ENCODE peak calls at places on chromosomes 13 and 19, in six cellular contexts. E is dorsolateral prefrontal cortex; D is naive thymus-derived CD4-positive, alpha-beta T cell; U is mammary epithelial cell; J is hepatocyte; A is left ventricle myocardium inferior. L is an unnamed sample.

GRCh38 chr19:56155124-56155687 is 14.1 kb downstream of the ZNF444 start:
- DNase-seq in E (no peak), D (no peak), A (no peak), U (no peak), J (no peak), L (no peak)

GRCh38 chr13:26022538-26023292 is 29.1 kb downstream of the SHISA2 start:
- DNase-seq in E (no peak), D (no peak), A (peak; percentile 83), U (peak; percentile 74), J (peak; percentile 80), L (no peak)

GRCh38 chr13:30466358-30466714 is 600 bp upstream of the HMGB1 start:
- DNase-seq in J (peak; percentile 13), D (no peak), A (no peak), E (no peak), U (no peak), L (no peak)

GRCh38 chr19:54275951-54276350 is 5.0 kb downstream of the LILRB2 start:
- DNase-seq in E (no peak), A (no peak), D (no peak), J (no peak), U (no peak), L (no peak)

GRCh38 chr19:58558066-58558622 is at the start of gene UBE2M:
- DNase-seq in D (peak; percentile 69), E (peak; percentile 21), A (peak; percentile 58), U (no peak), J (peak; percentile 96), L (peak; percentile 85)

GRCh38 chr19:46265217-46265828 is 31.5 kb upstream of the HIF3A start:
- DNase-seq in D (peak; percentile 63), J (peak; percentile 91), E (peak; percentile 48), U (peak; percentile 70), A (no peak), L (peak; percentile 76)

GRCh38 chr19:33464733-33465115 is 56.9 kb downstream of the PEPD start:
- DNase-seq in E (no peak), U (no peak), J (no peak), A (no peak), D (no peak), L (peak; percentile 49)

GRCh38 chr13:100523994-100524393 is 64.6 kb downstream of the GGACT start:
- DNase-seq in D (no peak), E (no peak), U (no peak), A (no peak), J (no peak), L (no peak)

GRCh38 chr13:28531195-28531955 is 36.4 kb upstream of the FLT1 start:
- DNase-seq in D (no peak), E (no peak), U (no peak), A (peak; percentile 61), J (peak; percentile 44), L (peak; percentile 70)

GRCh38 chr13:107373551-107373950 is 805.6 kb upstream of the ARGLU1 start:
- DNase-seq in D (no peak), A (no peak), U (peak; percentile 0), E (no peak), J (peak; percentile 53), L (no peak)

GRCh38 chr13:27170521-27171243 is 929 bp downstream of the USP12 start:
- DNase-seq in J (peak; percentile 64), D (peak; percentile 16), E (peak; percentile 14), A (peak; percentile 36), U (no peak), L (peak; percentile 67)

GRCh38 chr13:80386001-80386400 is 45.1 kb upstream of the SPRY2 start:
- DNase-seq in D (no peak), A (no peak), U (no peak), E (no peak), J (no peak), L (no peak)

GRCh38 chr13:106471957-106472543 is 63.4 kb downstream of the EFNB2 start:
- DNase-seq in A (no peak), J (peak; percentile 94), D (no peak), E (no peak), U (peak; percentile 100), L (peak; percentile 35)

GRCh38 chr13:111503376-111503775 is 182.9 kb downstream of the TEX29 start:
- DNase-seq in A (no peak), U (no peak), D (no peak), E (no peak), J (no peak), L (no peak)

GRCh38 chr13:57624565-57625435 is 6.7 kb upstream of the PCDH17 start:
- DNase-seq in D (no peak), J (peak; percentile 84), U (peak; percentile 34), E (no peak), A (no peak), L (peak; percentile 61)

GRCh38 chr19:30059741-30060140 is 117.7 kb downstream of the URI1 start:
- DNase-seq in A (no peak), J (no peak), D (no peak), E (no peak), U (no peak), L (no peak)

GRCh38 chr13:110405597-110406450 is 98.7 kb downstream of the COL4A2 start:
- DNase-seq in J (no peak), D (no peak), A (no peak), U (peak; percentile 35), E (no peak), L (no peak)

GRCh38 chr19:32351807-32352630 is 6.6 kb downstream of the ZNF507 start:
- DNase-seq in A (no peak), U (no peak), E (no peak), D (no peak), J (no peak), L (no peak)

GRCh38 chr13:45518525-45519235 is 53.9 kb downstream of the COG3 start:
- DNase-seq in U (peak; percentile 93), D (no peak), A (no peak), E (no peak), J (no peak), L (no peak)

GRCh38 chr19:38290631-38291147 is 13.4 kb upstream of the C19orf33 start:
- DNase-seq in J (peak; percentile 48), E (peak; percentile 41), D (no peak), A (no peak), U (peak; percentile 93), L (no peak)

GRCh38 chr13:106038752-106039151 is 496.7 kb downstream of the EFNB2 start:
- DNase-seq in A (no peak), J (no peak), D (no peak), U (peak; percentile 88), E (no peak), L (no peak)

GRCh38 chr19:44808463-44809371 is at the start of gene BCAM:
- DNase-seq in U (peak; percentile 40), E (no peak), J (peak; percentile 91), A (peak; percentile 86), D (no peak), L (peak; percentile 87)

GRCh38 chr13:73702419-73703071 is 431.7 kb downstream of the KLF12 start:
- DNase-seq in A (no peak), D (peak; percentile 79), U (peak; percentile 64), E (no peak), J (peak; percentile 22), L (no peak)

GRCh38 chr13:46721054-46721453 is 75.9 kb downstream of the ESD start:
- DNase-seq in A (peak; percentile 19), J (peak; percentile 67), E (peak; percentile 22), U (peak; percentile 11), D (peak; percentile 44), L (no peak)

GRCh38 chr19:6580313-6580712 is 10.6 kb downstream of the CD70 start:
- DNase-seq in A (no peak), J (no peak), U (peak; percentile 89), E (no peak), D (no peak), L (no peak)

GRCh38 chr19:46704379-46705076 is 12.4 kb downstream of the PRKD2 start:
- DNase-seq in A (peak; percentile 78), J (peak; percentile 61), E (no peak), D (peak; percentile 79), U (peak; percentile 35), L (peak; percentile 82)

GRCh38 chr13:66329988-66330429 is 900.1 kb downstream of the PCDH9 start:
- DNase-seq in U (no peak), E (no peak), A (no peak), D (no peak), J (no peak), L (no peak)

DNA sequence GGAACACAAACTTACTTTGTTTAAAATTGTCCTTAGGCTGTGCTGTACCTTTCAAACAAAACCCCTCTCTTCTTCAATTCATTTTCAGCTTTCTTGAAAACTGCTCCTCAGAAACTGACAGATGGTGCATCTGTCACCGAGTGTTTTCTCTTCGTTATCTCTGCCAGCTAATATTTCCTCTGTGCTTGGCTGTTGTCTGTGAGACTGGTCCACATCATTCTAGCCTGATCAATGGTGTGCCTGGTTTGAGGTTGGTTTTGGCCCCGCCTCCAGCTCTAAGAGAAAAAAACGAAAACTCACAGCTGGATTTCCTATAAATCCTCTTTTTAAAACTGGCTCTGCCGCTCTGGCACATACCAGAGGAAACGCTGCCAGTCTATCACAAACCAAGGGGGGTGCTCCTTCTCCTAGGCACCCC is 79.7 kb downstream of the STARD13 start:
- DNase-seq in U (no peak), A (no peak), J (no peak), D (no peak), E (no peak), L (no peak)
- H3K4me3 ChIP-seq in U (no peak overlapping the region), A (peak overlapping the region; percentile 60), J (no peak overlapping the region), D (no peak overlapping the region), E (no peak overlapping the region), L (peak overlapping the region; percentile 52)

GRCh38 chr19:3402631-3403443 is 36.5 kb downstream of the NFIC start:
- DNase-seq in A (no peak), D (no peak), U (no peak), E (no peak), J (no peak), L (no peak)
- H3K27ac ChIP-seq in A (peak overlapping the region; percentile 100), D (no peak overlapping the region), U (no peak overlapping the region), E (peak overlapping the region; percentile 100), J (peak overlapping the region; percentile 98), L (peak overlapping the region; percentile 98)

DNA sequence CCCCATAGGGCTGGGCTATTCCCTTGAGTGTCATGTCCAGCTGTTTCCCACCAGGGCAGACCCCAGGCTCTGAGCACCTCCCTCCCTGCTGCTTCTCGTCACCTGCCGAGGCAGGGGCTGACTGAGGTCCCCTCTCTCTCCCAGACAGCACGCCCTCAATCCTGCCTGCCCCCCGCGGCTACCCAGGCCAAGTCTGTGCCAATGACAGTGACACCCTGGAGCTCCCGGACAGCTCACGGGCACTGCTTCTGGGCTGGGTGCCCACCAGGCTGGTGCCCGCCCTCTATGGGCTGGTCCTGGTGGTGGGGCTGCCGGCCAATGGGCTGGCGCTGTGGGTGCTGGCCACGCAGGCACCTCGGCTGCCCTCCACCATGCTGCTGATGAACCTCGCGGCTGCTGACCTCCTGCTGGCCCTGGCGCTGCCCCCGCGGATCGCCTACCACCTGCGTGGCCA is 657 bp downstream of the F2RL3 start:
- DNase-seq in U (no peak), E (no peak), A (peak; percentile 55), J (no peak), D (no peak), L (no peak)
- H3K4me3 ChIP-seq in U (no peak overlapping the region), E (no peak overlapping the region), A (peak overlapping the region; percentile 53), J (no peak overlapping the region), D (no peak overlapping the region), L (no peak overlapping the region)

DNA sequence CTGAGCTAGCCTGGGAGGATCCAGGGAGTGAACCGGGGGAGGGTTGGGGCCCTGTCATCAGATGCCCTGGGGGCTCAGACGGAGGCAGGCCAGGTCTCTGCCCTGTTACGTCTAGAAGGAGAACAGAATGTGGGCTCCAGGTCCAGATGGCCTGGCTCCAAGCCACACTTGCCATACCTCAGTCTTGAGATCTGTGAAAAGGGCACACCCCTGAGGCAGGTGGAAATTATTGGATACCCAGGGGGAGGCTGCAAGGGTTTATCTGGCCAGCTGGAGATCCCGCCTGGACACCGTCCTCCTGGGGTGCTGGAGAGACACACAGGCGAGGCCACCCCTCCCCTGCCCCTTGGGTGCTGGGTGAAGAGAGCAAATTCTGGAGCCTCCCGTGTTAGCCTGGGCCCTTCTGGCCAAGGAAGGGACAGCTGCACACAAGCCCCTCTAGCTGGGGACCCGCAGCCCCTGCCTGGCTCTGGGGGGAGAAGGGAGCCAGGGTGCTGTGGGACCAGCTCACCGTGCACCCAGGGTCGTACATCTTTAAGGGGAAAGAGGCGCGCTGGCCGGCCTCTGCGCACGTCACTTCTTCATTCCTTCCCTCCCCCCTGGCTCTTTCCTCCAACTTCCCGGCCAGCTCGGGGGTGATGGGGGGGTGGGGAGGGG is 808 bp upstream of the NFIC start:
- DNase-seq in J (no peak), U (peak; percentile 52), E (no peak), A (peak; percentile 75), D (no peak), L (peak; percentile 90)
- H3K27ac ChIP-seq in J (peak overlapping the region; percentile 84), U (no peak overlapping the region), E (peak overlapping the region; percentile 91), A (peak overlapping the region; percentile 97), D (no peak overlapping the region), L (peak overlapping the region; percentile 100)